ENCODE peak calls at places on chromosomes 7 and 10, in eight cellular contexts. One of them, this sample, is unnamed.

GRCh38 chr7:99094369-99094768 is 49.5 kb downstream of the SMURF1 start:
- DNase-seq in stomach: no peak
- DNase-seq in tibial nerve: no peak
- DNase-seq in suprapubic skin: no peak
- DNase-seq in A549: no peak
- DNase-seq in ovary: no peak
- DNase-seq in SK-N-SH: no peak
- DNase-seq in transverse colon: no peak
- DNase-seq in this sample: no peak

GRCh38 chr10:109393425-109393824 is 529.9 kb downstream of the XPNPEP1 start:
- DNase-seq in stomach: no peak
- DNase-seq in tibial nerve: no peak
- DNase-seq in suprapubic skin: no peak
- DNase-seq in A549: no peak
- DNase-seq in ovary: no peak
- DNase-seq in SK-N-SH: no peak
- DNase-seq in transverse colon: no peak
- DNase-seq in this sample: no peak

GRCh38 chr7:100865372-100865911 is 1.7 kb upstream of the TRIP6 start:
- DNase-seq in stomach: no peak
- DNase-seq in tibial nerve: no peak
- DNase-seq in suprapubic skin: no peak
- DNase-seq in A549: no peak
- DNase-seq in ovary: no peak
- DNase-seq in SK-N-SH: peak; percentile 39
- DNase-seq in transverse colon: no peak
- DNase-seq in this sample: no peak

GRCh38 chr7:40746841-40747556 is 612.2 kb downstream of the SUGCT start:
- DNase-seq in stomach: no peak
- DNase-seq in tibial nerve: no peak
- DNase-seq in suprapubic skin: no peak
- DNase-seq in A549: no peak
- DNase-seq in ovary: no peak
- DNase-seq in SK-N-SH: no peak
- DNase-seq in transverse colon: no peak
- DNase-seq in this sample: no peak

GRCh38 chr10:70461397-70462348 is 16.9 kb upstream of the PALD1 start:
- DNase-seq in stomach: peak; percentile 59
- DNase-seq in tibial nerve: no peak
- DNase-seq in suprapubic skin: no peak
- DNase-seq in A549: peak; percentile 64
- DNase-seq in ovary: peak; percentile 68
- DNase-seq in SK-N-SH: peak; percentile 85
- DNase-seq in transverse colon: peak; percentile 62
- DNase-seq in this sample: peak; percentile 80

GRCh38 chr10:32366588-32366987 is 19.6 kb upstream of the EPC1 start:
- DNase-seq in stomach: no peak
- DNase-seq in tibial nerve: no peak
- DNase-seq in suprapubic skin: no peak
- DNase-seq in A549: no peak
- DNase-seq in ovary: no peak
- DNase-seq in SK-N-SH: no peak
- DNase-seq in transverse colon: no peak
- DNase-seq in this sample: no peak

GRCh38 chr7:2540641-2541051 is 14.7 kb downstream of the BRAT1 start:
- DNase-seq in stomach: no peak
- DNase-seq in tibial nerve: no peak
- DNase-seq in suprapubic skin: peak; percentile 61
- DNase-seq in A549: no peak
- DNase-seq in ovary: no peak
- DNase-seq in SK-N-SH: peak; percentile 34
- DNase-seq in transverse colon: peak; percentile 6
- DNase-seq in this sample: peak; percentile 57

GRCh38 chr7:47460251-47460989 is 121.5 kb downstream of the TNS3 start:
- DNase-seq in stomach: no peak
- DNase-seq in tibial nerve: no peak
- DNase-seq in suprapubic skin: no peak
- DNase-seq in A549: no peak
- DNase-seq in ovary: no peak
- DNase-seq in SK-N-SH: no peak
- DNase-seq in transverse colon: peak; percentile 90
- DNase-seq in this sample: no peak

GRCh38 chr10:17067549-17068264 is 61.9 kb downstream of the CUBN start:
- DNase-seq in stomach: no peak
- DNase-seq in tibial nerve: no peak
- DNase-seq in suprapubic skin: no peak
- DNase-seq in A549: no peak
- DNase-seq in ovary: no peak
- DNase-seq in SK-N-SH: no peak
- DNase-seq in transverse colon: no peak
- DNase-seq in this sample: no peak

GRCh38 chr10:74813371-74813770 is 13.0 kb upstream of the KAT6B start:
- DNase-seq in stomach: no peak
- DNase-seq in tibial nerve: no peak
- DNase-seq in suprapubic skin: no peak
- DNase-seq in A549: no peak
- DNase-seq in ovary: no peak
- DNase-seq in SK-N-SH: no peak
- DNase-seq in transverse colon: no peak
- DNase-seq in this sample: no peak

GRCh38 chr10:22598488-22598887 is 115.9 kb downstream of the PIP4K2A start:
- DNase-seq in stomach: no peak
- DNase-seq in tibial nerve: no peak
- DNase-seq in suprapubic skin: no peak
- DNase-seq in A549: no peak
- DNase-seq in ovary: no peak
- DNase-seq in SK-N-SH: peak; percentile 45
- DNase-seq in transverse colon: no peak
- DNase-seq in this sample: no peak

GRCh38 chr7:2051708-2052656 is 180.8 kb downstream of the MAD1L1 start:
- DNase-seq in stomach: no peak
- DNase-seq in tibial nerve: no peak
- DNase-seq in suprapubic skin: no peak
- DNase-seq in A549: no peak
- DNase-seq in ovary: no peak
- DNase-seq in SK-N-SH: no peak
- DNase-seq in transverse colon: no peak
- DNase-seq in this sample: no peak

DNA sequence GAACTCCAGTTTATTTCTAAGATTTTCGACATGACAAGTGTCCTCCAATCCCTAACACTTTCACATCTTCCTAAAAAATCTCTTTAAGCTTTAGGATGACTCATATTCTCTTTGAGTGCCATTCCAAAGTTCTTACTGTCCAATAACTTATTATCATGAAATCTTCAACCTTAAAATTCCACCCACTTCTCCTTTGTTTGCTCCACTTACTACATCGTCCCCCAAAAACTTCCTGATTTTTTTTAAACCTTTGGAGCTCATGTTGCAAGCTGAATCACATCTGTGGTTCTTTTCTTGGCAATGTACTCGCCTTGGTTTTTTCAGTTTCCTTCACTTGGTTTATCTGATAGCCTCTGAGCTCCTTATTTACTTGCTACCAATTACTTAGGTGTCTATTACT is 39.2 kb upstream of the JCAD start:
- DNase-seq in stomach: no peak
- DNase-seq in tibial nerve: no peak
- DNase-seq in suprapubic skin: no peak
- DNase-seq in A549: peak; percentile 12
- DNase-seq in ovary: no peak
- DNase-seq in SK-N-SH: no peak
- DNase-seq in transverse colon: no peak
- DNase-seq in this sample: no peak
- TF ChIP-seq EP300 in stomach: no peak
- TF ChIP-seq EP300 in tibial nerve: peak; percentile 12
- TF ChIP-seq EP300 in suprapubic skin: no peak
- TF ChIP-seq EP300 in A549: no peak
- TF ChIP-seq EP300 in ovary: no peak
- TF ChIP-seq EP300 in SK-N-SH: peak; percentile 86
- TF ChIP-seq EP300 in transverse colon: no peak
- TF ChIP-seq EP300 in this sample: no peak

DNA sequence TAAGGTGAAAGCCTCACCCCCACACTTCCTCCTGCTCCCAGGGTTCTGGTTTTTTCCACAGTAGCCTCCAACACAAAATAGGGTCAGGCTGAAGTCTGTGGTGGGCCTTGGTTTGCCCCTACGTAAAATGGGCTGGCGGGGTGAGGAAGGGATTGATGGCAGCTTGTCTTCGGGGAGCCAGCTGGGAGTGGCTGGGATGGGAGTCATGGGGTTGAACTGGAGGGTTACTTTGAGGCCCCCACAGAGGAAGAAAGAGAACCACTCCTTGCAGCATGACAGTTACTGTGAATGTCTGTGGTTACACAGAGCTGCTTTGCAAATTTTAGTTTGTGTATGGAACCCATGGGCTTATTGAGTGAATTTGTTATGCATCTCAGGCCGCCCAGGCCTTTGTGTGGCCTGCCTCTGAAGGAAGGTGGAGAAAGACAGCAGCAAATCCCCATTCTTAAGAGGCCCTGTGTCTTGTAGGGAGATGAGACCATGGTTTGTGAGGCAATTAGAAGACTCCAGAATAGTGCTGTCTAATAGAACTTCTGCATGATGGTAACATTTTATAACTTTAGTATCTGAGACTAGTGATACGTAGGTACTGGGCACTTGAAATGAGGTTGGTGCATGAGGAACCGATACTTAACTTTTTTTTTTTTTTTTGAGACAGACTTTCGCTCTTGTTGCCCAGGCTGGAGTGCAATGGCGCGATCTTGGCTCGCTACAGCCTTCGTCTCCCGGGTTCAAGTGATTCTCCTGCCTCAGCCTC is 8.1 kb downstream of the TRIM8 start:
- DNase-seq in stomach: no peak
- DNase-seq in tibial nerve: no peak
- DNase-seq in suprapubic skin: no peak
- DNase-seq in A549: no peak
- DNase-seq in ovary: no peak
- DNase-seq in SK-N-SH: no peak
- DNase-seq in transverse colon: no peak
- DNase-seq in this sample: no peak
- H3K4me1 ChIP-seq in stomach: peaks cover 100% of the 10 kb centered on the region
- H3K4me1 ChIP-seq in tibial nerve: no peaks in the 10 kb centered on the region
- H3K4me1 ChIP-seq in suprapubic skin: peaks cover 61% of the 10 kb centered on the region
- H3K4me1 ChIP-seq in A549: peaks cover 20% of the 10 kb centered on the region
- H3K4me1 ChIP-seq in ovary: peaks cover 32% of the 10 kb centered on the region
- H3K4me1 ChIP-seq in SK-N-SH: peaks cover 42% of the 10 kb centered on the region
- H3K4me1 ChIP-seq in transverse colon: peaks cover 50% of the 10 kb centered on the region
- H3K4me1 ChIP-seq in this sample: no peaks in the 10 kb centered on the region

DNA sequence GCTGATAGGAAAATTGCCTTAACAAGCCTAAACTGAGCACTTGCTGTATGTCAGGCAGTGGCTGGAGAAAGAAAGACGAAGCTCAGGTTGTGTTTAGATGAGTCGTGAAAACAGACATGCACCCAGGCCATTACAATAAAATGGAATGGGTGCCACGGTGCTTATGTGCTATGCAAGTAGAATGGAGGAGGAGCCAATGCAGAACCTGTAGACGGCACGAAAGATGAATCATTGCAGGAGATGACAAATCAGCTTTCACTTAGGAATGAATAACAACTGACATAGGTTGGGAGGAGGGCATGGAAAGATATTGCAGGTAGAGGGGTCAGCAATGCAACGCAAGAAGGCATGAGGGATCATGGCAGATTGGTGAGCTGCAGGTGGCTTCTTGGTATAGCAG is 61.2 kb upstream of the ARHGAP21 start:
- DNase-seq in stomach: no peak
- DNase-seq in tibial nerve: no peak
- DNase-seq in suprapubic skin: no peak
- DNase-seq in A549: no peak
- DNase-seq in ovary: no peak
- DNase-seq in SK-N-SH: no peak
- DNase-seq in transverse colon: no peak
- DNase-seq in this sample: no peak
- TF ChIP-seq EP300 in stomach: no peak
- TF ChIP-seq EP300 in tibial nerve: no peak
- TF ChIP-seq EP300 in suprapubic skin: no peak
- TF ChIP-seq EP300 in A549: no peak
- TF ChIP-seq EP300 in ovary: no peak
- TF ChIP-seq EP300 in SK-N-SH: no peak
- TF ChIP-seq EP300 in transverse colon: no peak
- TF ChIP-seq EP300 in this sample: no peak

DNA sequence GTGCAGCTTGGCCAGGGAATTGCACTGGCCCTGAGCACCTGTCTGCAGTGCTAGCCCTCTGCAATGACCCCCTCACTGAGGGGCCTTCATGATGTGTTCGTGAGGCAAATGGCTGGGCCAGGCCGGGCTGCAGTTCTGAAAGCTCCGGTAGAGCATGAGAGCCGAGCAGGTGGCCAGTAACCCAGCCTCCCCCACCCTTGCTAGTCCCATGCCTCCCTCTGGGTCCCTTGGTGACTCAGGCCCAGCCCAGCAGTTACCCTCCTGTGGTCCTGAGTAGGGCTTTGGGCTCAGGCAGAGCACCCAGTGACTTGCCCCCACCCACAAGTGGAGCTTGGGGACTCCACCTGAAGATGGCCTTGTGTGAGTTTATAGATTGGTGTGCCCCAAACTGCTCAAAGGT is 16.1 kb upstream of the CSGALNACT2 start:
- DNase-seq in stomach: peak; percentile 21
- DNase-seq in tibial nerve: no peak
- DNase-seq in suprapubic skin: peak; percentile 41
- DNase-seq in A549: no peak
- DNase-seq in ovary: peak; percentile 6
- DNase-seq in SK-N-SH: no peak
- DNase-seq in transverse colon: peak; percentile 5
- DNase-seq in this sample: no peak
- H3K4me1 ChIP-seq in stomach: peaks cover 15% of the 10 kb centered on the region
- H3K4me1 ChIP-seq in tibial nerve: no peaks in the 10 kb centered on the region
- H3K4me1 ChIP-seq in suprapubic skin: peaks cover 8% of the 10 kb centered on the region
- H3K4me1 ChIP-seq in A549: no peaks in the 10 kb centered on the region
- H3K4me1 ChIP-seq in ovary: no peaks in the 10 kb centered on the region
- H3K4me1 ChIP-seq in SK-N-SH: peaks cover 15% of the 10 kb centered on the region
- H3K4me1 ChIP-seq in transverse colon: no peaks in the 10 kb centered on the region
- H3K4me1 ChIP-seq in this sample: no peaks in the 10 kb centered on the region

GRCh38 chr10:102451105-102451969 is at the start of gene C10orf95:
- DNase-seq in stomach: no peak
- DNase-seq in tibial nerve: no peak
- DNase-seq in suprapubic skin: no peak
- DNase-seq in A549: no peak
- DNase-seq in ovary: no peak
- DNase-seq in SK-N-SH: no peak
- DNase-seq in transverse colon: peak; percentile 71
- DNase-seq in this sample: no peak
- TF ChIP-seq EP300 in stomach: no peak
- TF ChIP-seq EP300 in tibial nerve: no peak
- TF ChIP-seq EP300 in suprapubic skin: no peak
- TF ChIP-seq EP300 in A549: no peak
- TF ChIP-seq EP300 in ovary: no peak
- TF ChIP-seq EP300 in SK-N-SH: no peak
- TF ChIP-seq EP300 in transverse colon: no peak
- TF ChIP-seq EP300 in this sample: no peak

This sample was measured in sigmoid colon.